ENCODE peak calls at places on chromosomes 2 and 18, in four cellular contexts. One of them, this sample, is unnamed.
A peak's percentile ranks its signal among the peaks of the same experiment; 100 is the strongest.

GRCh38 chr2:238162171-238162515 is 3.4 kb downstream of the ERFE start:
- DNase-seq in T-helper 2 cell: no peak
- DNase-seq in ascending aorta: peak; percentile 1
- DNase-seq in AML-193: no peak
- DNase-seq in this sample: no peak

GRCh38 chr2:66440692-66441091 is 5.8 kb downstream of the MEIS1 start:
- DNase-seq in ascending aorta: no peak
- DNase-seq in T-helper 2 cell: no peak
- DNase-seq in AML-193: no peak
- DNase-seq in this sample: no peak

GRCh38 chr2:31762085-31762484 is 181.3 kb upstream of the SRD5A2 start:
- DNase-seq in AML-193: no peak
- DNase-seq in T-helper 2 cell: no peak
- DNase-seq in ascending aorta: no peak
- DNase-seq in this sample: no peak

GRCh38 chr2:97900806-97901205 is 94.9 kb downstream of the TMEM131 start:
- DNase-seq in AML-193: no peak
- DNase-seq in ascending aorta: no peak
- DNase-seq in T-helper 2 cell: no peak
- DNase-seq in this sample: peak; percentile 21

GRCh38 chr2:71348302-71348701 is 16.7 kb downstream of the ZNF638 start:
- DNase-seq in ascending aorta: no peak
- DNase-seq in T-helper 2 cell: no peak
- DNase-seq in AML-193: no peak
- DNase-seq in this sample: no peak

GRCh38 chr18:12282436-12283039 is 25.5 kb upstream of the TUBB6 start:
- DNase-seq in T-helper 2 cell: no peak
- DNase-seq in ascending aorta: no peak
- DNase-seq in AML-193: no peak
- DNase-seq in this sample: peak; percentile 92

GRCh38 chr2:72291059-72291458 is 143.4 kb upstream of the CYP26B1 start:
- DNase-seq in ascending aorta: no peak
- DNase-seq in AML-193: no peak
- DNase-seq in T-helper 2 cell: no peak
- DNase-seq in this sample: no peak

GRCh38 chr18:62957885-62958472 is 242.6 kb downstream of the PHLPP1 start:
- DNase-seq in ascending aorta: no peak
- DNase-seq in AML-193: peak; percentile 47
- DNase-seq in T-helper 2 cell: no peak
- DNase-seq in this sample: no peak